ENCODE peak calls at places on chromosomes 7 and 10, in six cellular contexts. R is Caki2; N is transverse colon; U is endothelial cell; O is occipital lobe; K is activated T-helper 9 cell treated with anti-CD3 and anti-CD28 coated beads, Interleukin-2, amount 50 U/mL, for 16 hours. F is an unnamed sample.

GRCh38 chr7:112892263-112892662 is 102.1 kb upstream of the TMEM168 start:
- DNase-seq in R (no peak), O (no peak), N (no peak), U (no peak), K (no peak), F (no peak)

GRCh38 chr7:36021367-36021766 is 131.7 kb upstream of the EEPD1 start:
- DNase-seq in O (no peak), N (no peak), R (no peak), U (peak; percentile 60), K (no peak), F (peak; percentile 2)

GRCh38 chr7:157018997-157019591 is 8.6 kb upstream of the MNX1 start:
- DNase-seq in N (no peak), O (no peak), R (no peak), K (no peak), U (no peak), F (no peak)

GRCh38 chr7:113289140-113289740 is 170.9 kb upstream of the SMIM30 start:
- DNase-seq in N (no peak), O (no peak), R (peak; percentile 10), U (no peak), K (no peak), F (peak; percentile 80)

GRCh38 chr7:131688738-131689661 is 132.6 kb upstream of the PODXL start:
- DNase-seq in U (peak; percentile 85), K (peak; percentile 24), N (peak; percentile 62), R (peak; percentile 21), O (peak; percentile 54), F (peak; percentile 63)

GRCh38 chr10:114022292-114022691 is 21.4 kb upstream of the ADRB1 start:
- DNase-seq in N (peak; percentile 11), R (no peak), U (no peak), K (no peak), O (no peak), F (no peak)

GRCh38 chr10:122159159-122159970 is 111.7 kb upstream of the BTBD16 start:
- DNase-seq in R (no peak), O (no peak), U (no peak), K (no peak), N (no peak), F (no peak)

GRCh38 chr10:80579849-80580645 is 42.3 kb downstream of the SH2D4B start:
- DNase-seq in N (no peak), R (no peak), U (no peak), K (no peak), O (no peak), F (peak; percentile 99)

GRCh38 chr7:36746347-36746746 is 22.1 kb upstream of the AOAH start:
- DNase-seq in U (no peak), K (no peak), O (no peak), N (no peak), R (no peak), F (peak; percentile 73)

GRCh38 chr10:121949473-121949872 is 21.6 kb upstream of the ATE1 start:
- DNase-seq in N (no peak), U (no peak), O (no peak), R (no peak), K (no peak), F (no peak)

GRCh38 chr7:27235387-27236052 is 7.1 kb upstream of the EVX1 start:
- DNase-seq in O (no peak), R (peak; percentile 72), N (peak; percentile 77), U (peak; percentile 63), K (no peak), F (no peak)

GRCh38 chr7:2843191-2843685 is 870 bp downstream of the GNA12 start:
- DNase-seq in U (no peak), R (no peak), K (no peak), O (no peak), N (no peak), F (no peak)

GRCh38 chr10:48458662-48459048 is 146.2 kb downstream of the ARHGAP22 start:
- DNase-seq in U (no peak), N (no peak), K (no peak), R (no peak), O (no peak), F (no peak)

GRCh38 chr7:75727881-75728592 is 10.7 kb downstream of the HIP1 start:
- DNase-seq in U (no peak), N (peak; percentile 91), O (no peak), R (peak; percentile 81), K (no peak), F (peak; percentile 40)

GRCh38 chr7:151199196-151199874 is 11.0 kb downstream of the H2BK1 start:
- DNase-seq in N (no peak), K (no peak), U (no peak), O (no peak), R (no peak), F (no peak)

GRCh38 chr7:115216652-115217051 is 294.8 kb downstream of the MDFIC start:
- DNase-seq in R (no peak), U (no peak), N (no peak), O (no peak), K (no peak), F (no peak)

GRCh38 chr7:66974986-66975590 is 20.3 kb downstream of the SBDS start:
- DNase-seq in K (no peak), N (no peak), R (no peak), U (no peak), O (no peak), F (peak; percentile 68)

GRCh38 chr10:124106241-124106905 is 13.0 kb upstream of the CHST15 start:
- DNase-seq in O (peak; percentile 9), K (no peak), U (no peak), R (peak; percentile 85), N (peak; percentile 71), F (no peak)

GRCh38 chr10:133095586-133095985 is 7.9 kb downstream of the ADGRA1 start:
- DNase-seq in R (no peak), N (no peak), K (no peak), U (no peak), O (no peak), F (no peak)

GRCh38 chr7:103888603-103889153 is 100.8 kb downstream of the RELN start:
- DNase-seq in O (no peak), K (no peak), U (no peak), N (no peak), R (no peak), F (no peak)

GRCh38 chr7:152914014-152914844 is 154.7 kb downstream of the ACTR3B start:
- DNase-seq in R (no peak), K (no peak), O (no peak), U (no peak), N (no peak), F (no peak)

F was measured in OCI-M1.